ENCODE peak calls at places on chromosomes 2 and 18, in seven cellular contexts. X is Peyer's patch; D is left lung; V is CD4-positive, alpha-beta memory T cell; S is H9; E is spleen; L is transverse colon. I is an unnamed sample. For H3K4me1, the result is how much of the 10 kb centered on the place peaks cover.

GRCh38 chr2:18047114-18047695 is 168.7 kb downstream of the KCNS3 start:
- DNase-seq in X (no peak), D (no peak), V (no peak), S (no peak), E (no peak), L (no peak), I (no peak)

GRCh38 chr18:73918816-73919215 is 228.8 kb downstream of the FBXO15 start:
- DNase-seq in X (no peak), D (no peak), V (no peak), S (no peak), E (no peak), L (no peak), I (no peak)

GRCh38 chr2:176140130-176140519 is 10.6 kb downstream of the HOXD8 start:
- DNase-seq in X (peak), D (no peak), V (no peak), S (no peak), E (no peak), L (no peak), I (no peak)

GRCh38 chr2:106160786-106161261 is 33.3 kb downstream of the UXS1 start:
- DNase-seq in X (peak), D (no peak), V (peak), S (no peak), E (peak), L (no peak), I (no peak)

GRCh38 chr18:24825397-24825796 is 365.0 kb downstream of the HRH4 start:
- DNase-seq in X (no peak), D (no peak), V (no peak), S (no peak), E (no peak), L (no peak), I (no peak)

GRCh38 chr2:45255568-45255967 is 246.3 kb upstream of the SIX2 start:
- DNase-seq in X (no peak), D (no peak), V (no peak), S (no peak), E (no peak), L (no peak), I (no peak)

GRCh38 chr2:217231724-217232123 is 371.9 kb upstream of the TNP1 start:
- DNase-seq in X (no peak), D (no peak), V (no peak), S (no peak), E (no peak), L (no peak), I (no peak)

GRCh38 chr18:80185545-80185944 is 61.8 kb downstream of the PARD6G start:
- DNase-seq in X (no peak), D (no peak), V (no peak), S (no peak), E (no peak), L (no peak), I (no peak)

GRCh38 chr2:196983934-196984333 is 57.4 kb upstream of the PGAP1 start:
- DNase-seq in X (no peak), D (no peak), V (no peak), S (no peak), E (no peak), L (no peak), I (no peak)

GRCh38 chr2:72927619-72928537 is 10.6 kb downstream of the EMX1 start:
- DNase-seq in X (no peak), D (no peak), V (no peak), S (peak), E (peak), L (peak), I (no peak)

GRCh38 chr2:82837588-82838304 is 1621.3 kb downstream of the SUCLG1 start:
- DNase-seq in X (no peak), D (no peak), V (no peak), S (no peak), E (no peak), L (no peak), I (no peak)

GRCh38 chr2:64720543-64721325 is 67.0 kb upstream of the SERTAD2 start:
- DNase-seq in X (no peak), D (no peak), V (no peak), S (no peak), E (no peak), L (no peak), I (no peak)

GRCh38 chr2:105521176-105521575 is 122.3 kb upstream of the FHL2 start:
- DNase-seq in X (no peak), D (no peak), V (peak), S (no peak), E (no peak), L (no peak), I (no peak)

GRCh38 chr2:69099541-69099940 is 86.6 kb downstream of the ANTXR1 start:
- DNase-seq in X (no peak), D (no peak), V (no peak), S (no peak), E (no peak), L (no peak), I (no peak)

GRCh38 chr2:218860950-218861381 is 1.4 kb downstream of the WNT6 start:
- DNase-seq in X (no peak), D (peak), V (no peak), S (peak), E (peak), L (peak), I (no peak)

GRCh38 chr2:99448556-99448955 is 41.3 kb downstream of the REV1 start:
- DNase-seq in X (no peak), D (no peak), V (no peak), S (no peak), E (no peak), L (no peak), I (no peak)

GRCh38 chr2:21038403-21039073 is 5.3 kb downstream of the APOB start:
- DNase-seq in X (no peak), D (no peak), V (no peak), S (no peak), E (no peak), L (no peak), I (no peak)
- H3K27ac ChIP-seq in X (no peak), D (no peak), V (no peak), S (no peak), E (no peak), L (peak), I (peak)

GRCh38 chr2:46334389-46335345 is 37.5 kb downstream of the EPAS1 start:
- DNase-seq in X (no peak), D (no peak), V (no peak), S (no peak), E (no peak), L (no peak), I (no peak)

GRCh38 chr2:46333912-46334311 is 36.7 kb downstream of the EPAS1 start:
- DNase-seq in X (no peak), D (no peak), V (no peak), S (no peak), E (no peak), L (no peak), I (no peak)

GRCh38 chr2:46336560-46336959 is 39.4 kb downstream of the EPAS1 start:
- DNase-seq in X (no peak), D (no peak), V (no peak), S (no peak), E (no peak), L (no peak), I (no peak)

GRCh38 chr2:46335966-46336436 is 38.8 kb downstream of the EPAS1 start:
- DNase-seq in X (no peak), D (no peak), V (no peak), S (no peak), E (no peak), L (peak), I (no peak)

GRCh38 chr2:46335404-46335965 is 38.3 kb downstream of the EPAS1 start:
- DNase-seq in X (no peak), D (peak), V (no peak), S (peak), E (no peak), L (peak), I (no peak)
- H3K4me1 ChIP-seq in X (under half), D (half or more), V (under half), S (under half), E (half or more), L (half or more), I (under half)

GRCh38 chr2:71455741-71456569 is 2.6 kb downstream of the DYSF start:
- DNase-seq in X (no peak), D (no peak), V (no peak), S (peak), E (no peak), L (no peak), I (no peak)
- H3K27ac ChIP-seq in X (no peak), D (peak), V (no peak), S (peak), E (no peak), L (peak), I (peak)

DNA sequence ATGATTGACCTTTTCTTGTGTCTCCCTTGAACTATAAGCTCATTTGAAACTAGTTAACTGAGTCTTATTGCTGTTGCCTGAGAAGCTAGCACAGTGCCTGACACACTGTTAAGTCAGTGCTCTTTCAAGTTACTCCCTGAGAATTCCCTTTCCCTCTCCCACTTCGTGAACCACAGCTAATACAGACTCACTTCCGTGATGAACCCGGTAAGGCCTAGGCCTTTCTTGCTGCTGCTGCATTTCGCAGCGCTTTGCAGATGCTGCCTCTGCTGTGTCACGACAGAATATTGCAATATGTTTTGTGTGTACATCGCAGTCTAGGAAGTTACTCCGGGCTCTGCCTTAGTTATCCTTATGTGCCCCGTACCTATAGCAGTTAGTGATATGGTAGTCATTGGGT is 42.8 kb downstream of the LIMS1 start:
- DNase-seq in X (no peak), D (no peak), V (no peak), S (no peak), E (no peak), L (no peak), I (no peak)
- H3K4me1 ChIP-seq in X (under half), D (half or more), V (under half), S (under half), E (half or more), L (under half), I (half or more)

DNA sequence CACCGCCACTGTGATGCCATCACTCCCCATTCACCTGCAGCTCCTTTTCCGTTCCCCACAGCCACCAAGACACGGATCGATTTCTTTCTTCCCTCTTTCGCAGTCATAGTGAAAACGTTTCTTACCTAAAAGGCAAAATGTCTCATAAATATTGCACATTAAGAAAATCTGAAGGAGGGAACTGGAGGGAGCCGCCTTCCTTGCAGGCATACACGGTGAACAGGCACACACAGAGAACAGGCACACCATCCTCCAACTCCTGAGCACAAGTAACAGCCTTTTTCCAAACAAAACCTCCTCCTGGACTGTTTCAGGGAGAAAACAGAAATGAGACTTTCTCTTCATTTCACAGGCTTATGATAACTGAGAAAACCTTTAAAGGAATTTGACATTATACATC is 17.0 kb downstream of the MRPS5 start:
- DNase-seq in X (no peak), D (no peak), V (no peak), S (no peak), E (no peak), L (no peak), I (no peak)
- H3K27ac ChIP-seq in X (no peak), D (no peak), V (no peak), S (no peak), E (no peak), L (no peak), I (no peak)

GRCh38 chr2:113112438-113112837 is 15.0 kb upstream of the IL1RN start:
- DNase-seq in X (no peak), D (no peak), V (no peak), S (no peak), E (no peak), L (no peak), I (no peak)

GRCh38 chr2:113113794-113114193 is 13.6 kb upstream of the IL1RN start:
- DNase-seq in X (no peak), D (no peak), V (no peak), S (no peak), E (no peak), L (no peak), I (no peak)

GRCh38 chr2:113116100-113116958 is 11.1 kb upstream of the IL1RN start:
- DNase-seq in X (no peak), D (no peak), V (no peak), S (no peak), E (no peak), L (no peak), I (no peak)

GRCh38 chr2:113114996-113115395 is 12.4 kb upstream of the IL1RN start:
- DNase-seq in X (no peak), D (no peak), V (no peak), S (no peak), E (no peak), L (no peak), I (no peak)

DNA sequence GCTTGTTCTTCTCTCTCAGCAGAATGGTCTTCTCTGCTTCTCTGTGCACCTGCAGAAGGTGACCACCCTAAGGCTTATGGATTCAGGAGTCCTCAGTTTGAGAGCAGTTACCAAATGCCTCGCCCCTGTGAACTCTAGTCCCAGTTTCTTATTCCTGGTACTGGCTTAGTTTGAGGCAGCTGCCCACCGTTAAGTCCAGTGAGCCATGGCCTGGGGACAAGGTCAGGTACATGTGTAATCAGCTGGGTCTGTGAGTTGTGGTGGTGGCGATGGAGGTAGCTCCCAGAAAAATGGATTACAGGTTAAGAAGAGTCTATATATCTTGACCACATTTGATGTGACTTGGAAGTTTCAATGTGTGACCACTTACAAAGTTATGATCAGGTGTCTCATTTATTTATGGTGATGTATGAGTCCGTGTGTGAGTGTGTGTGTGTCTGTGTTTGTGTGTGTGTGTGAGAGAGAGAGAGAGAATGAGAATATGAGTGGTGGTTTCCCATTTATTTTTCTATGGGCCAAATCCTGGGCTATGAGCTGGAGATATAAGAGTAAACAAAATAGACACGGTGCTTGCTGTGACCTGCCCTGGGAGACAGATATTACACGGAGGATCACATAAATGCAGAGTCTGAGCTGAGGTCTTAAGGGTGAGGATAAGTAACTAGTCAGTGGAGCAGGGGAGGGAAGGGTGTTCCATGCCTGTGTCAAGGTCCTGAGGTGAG is 13.0 kb upstream of the IL1RN start:
- DNase-seq in X (no peak), D (no peak), V (no peak), S (no peak), E (no peak), L (no peak), I (no peak)
- H3K4me1 ChIP-seq in X (under half), D (under half), V (under half), S (under half), E (under half), L (under half), I (half or more)

I was measured in esophagus squamous epithelium.